ENCODE peak calls at places on chromosomes 13 and 19, in five cellular contexts. One of them, this sample, is unnamed.

GRCh38 chr19:17473041-17473440 is 2.7 kb downstream of the SLC27A1 start:
- DNase-seq in upper lobe of right lung: no peak
- DNase-seq in tibial artery: no peak
- DNase-seq in PC-3: peak; percentile 58
- DNase-seq in endodermal cell: no peak
- DNase-seq in this sample: peak; percentile 57

GRCh38 chr13:73000027-73000674 is 58.7 kb upstream of the KLF5 start:
- DNase-seq in upper lobe of right lung: no peak
- DNase-seq in tibial artery: no peak
- DNase-seq in PC-3: peak; percentile 19
- DNase-seq in endodermal cell: no peak
- DNase-seq in this sample: no peak

GRCh38 chr19:36100476-36100875 is 10.5 kb upstream of the OVOL3 start:
- DNase-seq in upper lobe of right lung: no peak
- DNase-seq in tibial artery: no peak
- DNase-seq in PC-3: no peak
- DNase-seq in endodermal cell: no peak
- DNase-seq in this sample: no peak

GRCh38 chr19:40143612-40144011 is 47.6 kb upstream of the MAP3K10 start:
- DNase-seq in upper lobe of right lung: no peak
- DNase-seq in tibial artery: no peak
- DNase-seq in PC-3: no peak
- DNase-seq in endodermal cell: no peak
- DNase-seq in this sample: no peak

GRCh38 chr13:36778083-36778671 is 40.8 kb upstream of the RFXAP start:
- DNase-seq in upper lobe of right lung: no peak
- DNase-seq in tibial artery: no peak
- DNase-seq in PC-3: peak; percentile 17
- DNase-seq in endodermal cell: peak; percentile 89
- DNase-seq in this sample: peak; percentile 81

GRCh38 chr19:21608571-21608970 is 103.2 kb downstream of the ZNF429 start:
- DNase-seq in upper lobe of right lung: no peak
- DNase-seq in tibial artery: no peak
- DNase-seq in PC-3: no peak
- DNase-seq in endodermal cell: no peak
- DNase-seq in this sample: no peak

GRCh38 chr19:3024870-3025515 is 4.1 kb downstream of the TLE2 start:
- DNase-seq in upper lobe of right lung: no peak
- DNase-seq in tibial artery: no peak
- DNase-seq in PC-3: no peak
- DNase-seq in endodermal cell: peak; percentile 83
- DNase-seq in this sample: no peak

GRCh38 chr19:32675720-32676185 is at the start of gene RGS9BP:
- DNase-seq in upper lobe of right lung: peak; percentile 93
- DNase-seq in tibial artery: peak; percentile 90
- DNase-seq in PC-3: peak; percentile 61
- DNase-seq in endodermal cell: peak; percentile 77
- DNase-seq in this sample: peak; percentile 26

GRCh38 chr19:47540748-47541147 is 25.9 kb upstream of the NAPA start:
- DNase-seq in upper lobe of right lung: peak; percentile 37
- DNase-seq in tibial artery: no peak
- DNase-seq in PC-3: peak; percentile 14
- DNase-seq in endodermal cell: no peak
- DNase-seq in this sample: peak; percentile 11

GRCh38 chr13:94199135-94199534 is 280.3 kb downstream of the DCT start:
- DNase-seq in upper lobe of right lung: no peak
- DNase-seq in tibial artery: no peak
- DNase-seq in PC-3: no peak
- DNase-seq in endodermal cell: no peak
- DNase-seq in this sample: no peak

GRCh38 chr13:58630794-58631193 is 999.2 kb downstream of the PCDH17 start:
- DNase-seq in upper lobe of right lung: no peak
- DNase-seq in tibial artery: no peak
- DNase-seq in PC-3: no peak
- DNase-seq in endodermal cell: no peak
- DNase-seq in this sample: no peak

GRCh38 chr13:99778500-99778899 is 193.1 kb downstream of the ZIC5 start:
- DNase-seq in upper lobe of right lung: no peak
- DNase-seq in tibial artery: no peak
- DNase-seq in PC-3: no peak
- DNase-seq in endodermal cell: no peak
- DNase-seq in this sample: no peak

GRCh38 chr13:48626077-48626449 is 27.7 kb upstream of the CYSLTR2 start:
- DNase-seq in upper lobe of right lung: no peak
- DNase-seq in tibial artery: no peak
- DNase-seq in PC-3: no peak
- DNase-seq in endodermal cell: no peak
- DNase-seq in this sample: no peak

GRCh38 chr13:29707876-29708543 is 112.5 kb upstream of the SLC7A1 start:
- DNase-seq in upper lobe of right lung: no peak
- DNase-seq in tibial artery: no peak
- DNase-seq in PC-3: peak; percentile 49
- DNase-seq in endodermal cell: peak; percentile 91
- DNase-seq in this sample: peak; percentile 2

DNA sequence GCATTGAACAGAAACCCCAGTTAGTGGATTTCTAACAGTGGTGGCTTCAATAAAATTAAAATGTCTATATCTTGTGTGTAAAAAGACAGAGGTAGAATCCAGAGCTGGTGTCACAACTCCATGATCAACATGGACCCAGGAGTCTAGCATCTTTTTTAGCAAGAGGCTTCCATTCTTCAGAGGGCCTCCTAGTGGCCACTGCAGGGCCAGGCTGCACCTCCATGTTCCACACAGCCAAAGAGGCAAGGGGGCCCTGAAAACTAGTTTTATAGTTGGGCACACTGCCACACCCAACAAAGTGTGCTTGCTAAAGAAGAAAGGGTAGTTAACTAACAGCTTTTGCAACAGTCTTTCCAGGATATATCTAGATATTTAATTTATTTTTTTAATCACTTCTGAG is 12.9 kb downstream of the N4BP2L1 start:
- DNase-seq in upper lobe of right lung: no peak
- DNase-seq in tibial artery: no peak
- DNase-seq in PC-3: peak; percentile 20
- DNase-seq in endodermal cell: peak; percentile 81
- DNase-seq in this sample: no peak
- TF ChIP-seq CTCF in upper lobe of right lung: peak; percentile 46
- TF ChIP-seq CTCF in tibial artery: no peak
- TF ChIP-seq CTCF in PC-3: peak; percentile 66
- TF ChIP-seq CTCF in endodermal cell: peak; percentile 92
- TF ChIP-seq CTCF in this sample: peak; percentile 61

GRCh38 chr13:45448965-45449559 is 15.7 kb upstream of the COG3 start:
- DNase-seq in upper lobe of right lung: no peak
- DNase-seq in tibial artery: no peak
- DNase-seq in PC-3: no peak
- DNase-seq in endodermal cell: no peak
- DNase-seq in this sample: no peak
- H3K27ac ChIP-seq in upper lobe of right lung: no peak overlapping the region
- H3K27ac ChIP-seq in tibial artery: no peak overlapping the region
- H3K27ac ChIP-seq in PC-3: no peak overlapping the region
- H3K27ac ChIP-seq in endodermal cell: no peak overlapping the region
- H3K27ac ChIP-seq in this sample: no peak overlapping the region

GRCh38 chr13:27965740-27966640 is 3.1 kb downstream of the CDX2 start:
- DNase-seq in upper lobe of right lung: no peak
- DNase-seq in tibial artery: no peak
- DNase-seq in PC-3: no peak
- DNase-seq in endodermal cell: peak; percentile 92
- DNase-seq in this sample: no peak
- H3K4me3 ChIP-seq in upper lobe of right lung: no peak overlapping the region
- H3K4me3 ChIP-seq in tibial artery: no peak overlapping the region
- H3K4me3 ChIP-seq in PC-3: no peak overlapping the region
- H3K4me3 ChIP-seq in endodermal cell: no peak overlapping the region
- H3K4me3 ChIP-seq in this sample: no peak overlapping the region

GRCh38 chr13:53054569-53054968 is 26.0 kb downstream of the OLFM4 start:
- DNase-seq in upper lobe of right lung: no peak
- DNase-seq in tibial artery: no peak
- DNase-seq in PC-3: no peak
- DNase-seq in endodermal cell: no peak
- DNase-seq in this sample: no peak
- TF ChIP-seq CTCF in upper lobe of right lung: no peak
- TF ChIP-seq CTCF in tibial artery: no peak
- TF ChIP-seq CTCF in PC-3: no peak
- TF ChIP-seq CTCF in endodermal cell: no peak
- TF ChIP-seq CTCF in this sample: no peak

DNA sequence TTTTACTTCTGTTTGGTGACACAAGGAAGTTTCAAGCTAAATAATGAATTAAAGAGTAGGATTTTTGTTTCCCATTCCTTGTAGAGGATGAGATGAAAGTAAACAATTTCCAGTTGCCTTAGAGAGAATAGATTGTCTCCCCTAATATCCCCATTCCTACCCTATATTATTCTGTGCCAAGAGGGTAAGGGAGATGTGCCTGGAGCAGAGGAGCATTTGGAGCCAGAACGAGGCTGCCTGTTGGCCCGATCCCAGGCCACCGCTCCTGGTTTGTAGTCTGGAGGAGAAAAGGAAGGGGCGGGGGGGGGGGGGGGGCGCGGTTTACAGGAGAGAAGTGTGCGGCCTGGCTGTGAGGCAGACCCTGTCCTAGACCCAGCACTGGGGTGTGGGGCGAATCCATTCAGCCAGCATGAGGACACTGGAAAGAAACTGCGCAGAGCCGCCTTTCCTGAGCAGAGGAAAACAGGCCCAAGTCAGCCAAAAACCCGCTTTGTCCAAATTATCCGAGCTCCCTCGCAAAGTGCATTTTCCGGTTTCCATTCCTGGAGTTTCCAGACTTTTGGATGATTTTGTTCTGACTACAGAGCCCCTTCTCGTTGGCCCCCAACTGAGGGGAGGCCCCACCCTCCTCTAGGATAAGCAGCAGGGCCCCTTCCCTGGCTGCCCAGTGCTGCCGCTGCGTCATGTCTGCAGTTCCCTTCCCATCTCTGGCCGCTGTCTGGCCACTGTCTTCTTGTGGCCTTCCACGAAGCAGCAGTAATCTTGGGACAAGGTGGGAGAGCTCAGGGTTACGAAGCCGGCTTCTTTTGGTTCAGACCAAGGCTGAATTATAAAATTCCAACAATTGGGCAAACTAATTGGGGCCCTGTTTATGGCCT is 23.0 kb downstream of the NFIX start:
- DNase-seq in upper lobe of right lung: peak; percentile 85
- DNase-seq in tibial artery: no peak
- DNase-seq in PC-3: peak; percentile 58
- DNase-seq in endodermal cell: peak; percentile 68
- DNase-seq in this sample: no peak
- H3K27ac ChIP-seq in upper lobe of right lung: peak overlapping the region; percentile 91
- H3K27ac ChIP-seq in tibial artery: peak overlapping the region; percentile 88
- H3K27ac ChIP-seq in PC-3: peak overlapping the region; percentile 50
- H3K27ac ChIP-seq in endodermal cell: no peak overlapping the region
- H3K27ac ChIP-seq in this sample: peak overlapping the region; percentile 59

GRCh38 chr19:1507192-1507660 is 5.6 kb downstream of the ADAMTSL5 start:
- DNase-seq in upper lobe of right lung: no peak
- DNase-seq in tibial artery: no peak
- DNase-seq in PC-3: no peak
- DNase-seq in endodermal cell: no peak
- DNase-seq in this sample: no peak
- H3K4me3 ChIP-seq in upper lobe of right lung: no peak overlapping the region
- H3K4me3 ChIP-seq in tibial artery: no peak overlapping the region
- H3K4me3 ChIP-seq in PC-3: no peak overlapping the region
- H3K4me3 ChIP-seq in endodermal cell: peak overlapping the region; percentile 83
- H3K4me3 ChIP-seq in this sample: no peak overlapping the region

DNA sequence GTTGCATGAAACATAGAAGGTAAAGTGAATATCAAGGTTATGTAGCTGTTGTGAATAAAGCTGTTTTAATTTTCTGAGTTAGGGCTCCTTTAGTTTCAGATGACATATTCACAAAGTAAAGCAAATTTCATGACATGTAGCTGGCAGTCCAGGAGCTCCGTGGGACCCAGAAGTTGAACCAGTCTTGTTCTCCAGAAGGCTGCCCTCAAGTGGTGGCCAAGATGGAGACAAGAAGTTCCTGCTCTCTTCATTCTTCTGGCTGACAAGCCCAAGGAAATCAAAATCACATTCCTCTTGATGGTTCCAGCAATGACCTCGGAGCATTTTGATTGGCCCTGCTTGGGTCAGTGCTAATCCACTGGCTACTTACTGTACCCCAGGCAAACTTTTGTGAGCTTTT is 128.7 kb downstream of the LIG4 start:
- DNase-seq in upper lobe of right lung: no peak
- DNase-seq in tibial artery: no peak
- DNase-seq in PC-3: peak; percentile 51
- DNase-seq in endodermal cell: peak; percentile 75
- DNase-seq in this sample: peak; percentile 4
- TF ChIP-seq CTCF in upper lobe of right lung: no peak
- TF ChIP-seq CTCF in tibial artery: no peak
- TF ChIP-seq CTCF in PC-3: peak; percentile 59
- TF ChIP-seq CTCF in endodermal cell: peak; percentile 73
- TF ChIP-seq CTCF in this sample: peak; percentile 43

DNA sequence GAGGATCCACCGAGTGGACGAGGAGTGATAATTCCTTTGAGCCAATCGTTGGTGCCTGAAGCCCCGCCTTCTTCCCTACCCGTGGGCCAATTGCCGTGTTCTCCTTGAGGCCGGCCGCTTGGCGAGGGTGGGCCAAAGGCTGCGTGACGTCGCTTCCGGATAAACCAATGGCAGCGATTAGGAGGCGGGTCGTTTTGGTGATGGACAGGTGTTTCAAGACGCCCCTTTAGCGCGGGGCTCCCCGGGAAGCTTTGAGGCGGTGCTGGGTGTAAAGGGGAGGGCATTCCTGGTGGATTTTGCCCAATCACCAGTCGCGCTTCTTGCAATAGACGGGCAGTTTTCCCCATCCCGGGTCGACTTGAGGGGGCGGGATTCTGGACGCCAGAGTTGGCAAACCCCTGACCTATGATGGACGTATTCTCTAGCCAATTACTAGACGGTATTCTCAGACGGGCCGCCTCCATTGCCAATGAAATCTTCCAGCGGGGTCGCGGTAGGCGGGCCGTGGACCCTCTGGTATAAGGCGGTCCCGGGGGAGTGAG is 310 bp upstream of the PRMT1 start:
- DNase-seq in upper lobe of right lung: peak; percentile 99
- DNase-seq in tibial artery: peak; percentile 100
- DNase-seq in PC-3: peak; percentile 100
- DNase-seq in endodermal cell: peak; percentile 100
- DNase-seq in this sample: peak; percentile 100
- H3K27ac ChIP-seq in upper lobe of right lung: peak overlapping the region; percentile 97
- H3K27ac ChIP-seq in tibial artery: peak overlapping the region; percentile 97
- H3K27ac ChIP-seq in PC-3: peak overlapping the region; percentile 80
- H3K27ac ChIP-seq in endodermal cell: peak overlapping the region; percentile 99
- H3K27ac ChIP-seq in this sample: peak overlapping the region; percentile 94

GRCh38 chr19:1817553-1818179 is 5.6 kb upstream of the ATP8B3 start:
- DNase-seq in upper lobe of right lung: no peak
- DNase-seq in tibial artery: no peak
- DNase-seq in PC-3: no peak
- DNase-seq in endodermal cell: no peak
- DNase-seq in this sample: no peak
- H3K4me3 ChIP-seq in upper lobe of right lung: no peak overlapping the region
- H3K4me3 ChIP-seq in tibial artery: no peak overlapping the region
- H3K4me3 ChIP-seq in PC-3: no peak overlapping the region
- H3K4me3 ChIP-seq in endodermal cell: no peak overlapping the region
- H3K4me3 ChIP-seq in this sample: no peak overlapping the region